ENCODE peak calls at places on chromosomes 13 and 19, in eight cellular contexts. P is progenitor cell of endocrine pancreas; W is PC-3; N is CD4-positive, alpha-beta T cell; S is fibroblast of lung; G is GM20000; Z is neural progenitor cell; X is vagina. V is an unnamed sample.

GRCh38 chr13:20136781-20137703 is 23.8 kb downstream of the GJA3 start:
- DNase-seq in G (peak; percentile 77), P (peak; percentile 39), Z (peak; percentile 79), X (peak; percentile 62), S (peak; percentile 18), N (peak; percentile 26), W (no peak), V (peak; percentile 75)

GRCh38 chr13:37058801-37059135 is 720 bp downstream of the SUPT20H start:
- DNase-seq in W (no peak), Z (peak; percentile 35), N (no peak), S (no peak), G (no peak), X (no peak), P (no peak), V (no peak)

GRCh38 chr13:28684257-28684656 is 25.3 kb downstream of the POMP start:
- DNase-seq in X (no peak), P (no peak), N (no peak), G (no peak), W (no peak), S (no peak), Z (peak; percentile 77), V (no peak)

GRCh38 chr19:19514215-19514633 is 1.1 kb downstream of the TSSK6 start:
- DNase-seq in X (no peak), N (no peak), G (no peak), Z (no peak), S (peak; percentile 84), P (no peak), W (no peak), V (no peak)

GRCh38 chr19:32718286-32718685 is 1.3 kb upstream of the TDRD12 start:
- DNase-seq in X (no peak), N (no peak), G (no peak), P (no peak), W (no peak), Z (no peak), S (no peak), V (no peak)

GRCh38 chr13:90868321-90868920 is 479.1 kb upstream of the MIR17HG start:
- DNase-seq in X (no peak), G (no peak), P (no peak), N (no peak), W (peak; percentile 49), Z (peak; percentile 31), S (peak; percentile 55), V (no peak)

GRCh38 chr19:18070181-18070580 is 16.6 kb downstream of the IL12RB1 start:
- DNase-seq in W (no peak), X (no peak), N (no peak), P (no peak), Z (no peak), G (no peak), S (no peak), V (no peak)

GRCh38 chr19:19515764-19516519 is at the start of gene NDUFA13:
- DNase-seq in X (peak; percentile 92), S (peak; percentile 93), G (peak; percentile 96), N (peak; percentile 97), W (peak; percentile 97), P (peak; percentile 87), Z (peak; percentile 95), V (peak; percentile 97)

GRCh38 chr13:20191902-20192469 is 752 bp downstream of the GJB2 start:
- DNase-seq in G (peak; percentile 56), W (peak; percentile 65), P (no peak), X (peak; percentile 77), Z (peak; percentile 76), S (no peak), N (no peak), V (no peak)

GRCh38 chr19:1161716-1162115 is 12.4 kb downstream of the SBNO2 start:
- DNase-seq in S (no peak), Z (no peak), G (no peak), N (no peak), P (no peak), X (no peak), W (no peak), V (no peak)

GRCh38 chr19:623175-623916 is 10.0 kb downstream of the POLRMT start:
- DNase-seq in N (no peak), Z (no peak), W (no peak), G (no peak), P (no peak), S (no peak), X (no peak), V (no peak)

GRCh38 chr13:93539914-93540313 is 313.3 kb downstream of the GPC6 start:
- DNase-seq in S (peak; percentile 8), P (no peak), X (no peak), G (no peak), W (no peak), Z (no peak), N (no peak), V (no peak)

GRCh38 chr19:1884719-1885334 is 469 bp downstream of the ABHD17A start:
- DNase-seq in P (no peak), W (no peak), Z (peak; percentile 39), G (no peak), N (no peak), S (no peak), X (no peak), V (no peak)

GRCh38 chr13:38538412-38538811 is 148.5 kb upstream of the FREM2 start:
- DNase-seq in W (no peak), Z (peak; percentile 34), P (no peak), S (no peak), N (no peak), X (no peak), G (no peak), V (no peak)

GRCh38 chr13:38398810-38399493 is 49.3 kb downstream of the UFM1 start:
- DNase-seq in P (no peak), W (peak; percentile 8), X (no peak), G (no peak), N (no peak), S (peak; percentile 73), Z (no peak), V (no peak)

GRCh38 chr13:87669379-87669978 is 1.7 kb upstream of the SLITRK5 start:
- DNase-seq in Z (peak; percentile 56), G (peak; percentile 42), P (no peak), X (no peak), W (peak; percentile 59), S (peak; percentile 76), N (no peak), V (no peak)

GRCh38 chr19:37654118-37654517 is 1.1 kb downstream of the ZFP30 start:
- DNase-seq in P (no peak), Z (no peak), S (no peak), X (no peak), G (no peak), W (no peak), N (no peak), V (no peak)

GRCh38 chr13:113411216-113412023 is 41.9 kb downstream of the ADPRHL1 start:
- DNase-seq in G (no peak), P (no peak), S (peak; percentile 97), N (no peak), X (no peak), W (peak; percentile 86), Z (peak; percentile 1), V (no peak)

GRCh38 chr19:16509141-16510061 is 13.2 kb downstream of the C19orf44 start:
- DNase-seq in X (no peak), N (no peak), Z (no peak), G (no peak), W (no peak), P (no peak), S (peak; percentile 75), V (no peak)

GRCh38 chr13:50712882-50713281 is 130.6 kb downstream of the DLEU7 start:
- DNase-seq in S (no peak), N (no peak), W (no peak), P (no peak), Z (no peak), G (no peak), X (no peak), V (no peak)

GRCh38 chr19:46374526-46375475 is 27.9 kb downstream of the PPP5C start:
- DNase-seq in G (no peak), X (no peak), S (no peak), P (no peak), N (no peak), Z (no peak), W (no peak), V (no peak)

GRCh38 chr19:35755550-35756371 is 1.1 kb downstream of the HSPB6 start:
- DNase-seq in Z (peak; percentile 47), S (peak; percentile 86), P (no peak), W (no peak), G (peak; percentile 49), N (peak; percentile 44), X (peak; percentile 95), V (no peak)

GRCh38 chr19:48424694-48425219 is 21.0 kb upstream of the GRWD1 start:
- DNase-seq in N (no peak), W (peak; percentile 37), S (peak; percentile 39), Z (no peak), X (no peak), G (peak; percentile 65), P (no peak), V (no peak)
- TF ChIP-seq CTCF in N (no peak), W (no peak), S (no peak), Z (no peak), X (no peak), G (no peak), P (no peak), V (no peak)

DNA sequence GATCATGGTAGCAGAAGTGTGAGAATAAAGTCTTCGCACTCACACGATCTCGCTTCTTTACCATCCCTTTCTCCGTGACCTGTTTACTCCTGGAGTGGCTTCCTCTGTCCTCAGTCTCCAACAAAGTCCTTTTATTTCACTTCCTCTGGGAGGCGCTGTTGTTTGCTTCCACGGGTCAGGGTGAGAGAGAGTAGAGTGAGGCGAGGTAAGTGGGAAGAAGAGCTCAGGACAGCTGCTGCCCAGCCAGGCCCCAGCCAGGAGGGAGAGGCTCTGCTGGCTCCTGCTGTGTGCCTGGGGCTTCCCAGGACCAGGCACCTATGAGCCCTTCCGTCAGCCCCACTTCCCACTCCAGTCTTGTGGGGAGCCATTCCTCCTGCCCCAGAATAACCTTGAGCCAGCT is 242.1 kb downstream of the FGF9 start:
- DNase-seq in S (no peak), Z (peak; percentile 68), N (no peak), W (no peak), G (peak; percentile 47), P (no peak), X (no peak), V (no peak)
- TF ChIP-seq CTCF in S (no peak), Z (peak; percentile 71), N (no peak), W (no peak), G (peak; percentile 35), P (peak; percentile 40), X (no peak), V (no peak)

GRCh38 chr13:53778937-53779336 is 750.3 kb downstream of the OLFM4 start:
- DNase-seq in S (no peak), G (no peak), W (peak; percentile 17), N (no peak), P (no peak), X (no peak), Z (no peak), V (no peak)

DNA sequence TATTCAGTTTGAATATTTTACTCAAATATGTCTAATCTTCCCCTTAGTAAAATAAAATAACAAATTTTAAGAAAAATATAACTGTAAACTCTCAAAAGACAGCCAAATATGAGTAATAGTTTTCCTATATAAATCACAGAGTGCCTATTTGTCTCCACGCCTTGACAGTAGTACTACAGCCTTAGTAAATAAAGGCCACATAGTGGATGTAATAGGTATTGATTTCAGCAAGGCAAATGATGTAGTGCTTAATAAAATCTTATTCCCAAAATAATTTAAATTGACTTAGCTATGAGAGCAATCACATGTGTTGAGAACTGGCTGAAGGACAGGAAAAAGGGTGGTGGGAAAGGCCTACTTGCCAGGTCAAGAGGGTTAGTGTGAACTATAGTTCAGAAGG is 747.2 kb downstream of the OLFM4 start:
- DNase-seq in Z (no peak), W (peak; percentile 6), G (no peak), X (no peak), P (no peak), S (no peak), N (no peak), V (no peak)
- TF ChIP-seq CTCF in Z (no peak), W (no peak), G (no peak), X (no peak), P (peak; percentile 26), S (no peak), N (no peak), V (no peak)

GRCh38 chr13:61247149-61247936 is 168.3 kb downstream of the PCDH20 start:
- DNase-seq in P (no peak), W (no peak), X (no peak), N (no peak), G (peak; percentile 15), S (no peak), Z (peak; percentile 48), V (no peak)
- TF ChIP-seq CTCF in P (no peak), W (no peak), X (no peak), N (no peak), G (no peak), S (no peak), Z (no peak), V (no peak)